ENCODE peak calls at places on chromosomes 7 and 10, in five cellular contexts. One of them, this sample, is unnamed.

GRCh38 chr7:27182285-27182827 is 2.7 kb downstream of the HOXA11 start:
- DNase-seq in PC-9: no peak
- DNase-seq in fibroblast of lung: no peak
- DNase-seq in PC-3: peak
- DNase-seq in A549: no peak
- DNase-seq in this sample: no peak

GRCh38 chr10:17263580-17263979 is 35.5 kb downstream of the VIM start:
- DNase-seq in A549: no peak
- DNase-seq in PC-3: no peak
- DNase-seq in fibroblast of lung: no peak
- DNase-seq in PC-9: no peak
- DNase-seq in this sample: peak

GRCh38 chr7:159065852-159066480 is 78.7 kb downstream of the VIPR2 start:
- DNase-seq in PC-9: no peak
- DNase-seq in PC-3: no peak
- DNase-seq in fibroblast of lung: no peak
- DNase-seq in A549: no peak
- DNase-seq in this sample: no peak

GRCh38 chr7:120991570-120991969 is 3.1 kb downstream of the CPED1 start:
- DNase-seq in PC-3: peak
- DNase-seq in PC-9: no peak
- DNase-seq in A549: no peak
- DNase-seq in fibroblast of lung: peak
- DNase-seq in this sample: no peak

GRCh38 chr10:132957131-132957530 is 14.8 kb upstream of the CFAP46 start:
- DNase-seq in PC-3: no peak
- DNase-seq in A549: no peak
- DNase-seq in PC-9: no peak
- DNase-seq in fibroblast of lung: no peak
- DNase-seq in this sample: no peak

GRCh38 chr7:30147785-30148184 is 13.0 kb downstream of the MTURN start:
- DNase-seq in fibroblast of lung: no peak
- DNase-seq in PC-3: no peak
- DNase-seq in PC-9: no peak
- DNase-seq in A549: no peak
- DNase-seq in this sample: no peak

GRCh38 chr7:120273476-120273975 is 551 bp downstream of the KCND2 start:
- DNase-seq in PC-9: peak
- DNase-seq in A549: no peak
- DNase-seq in fibroblast of lung: peak
- DNase-seq in PC-3: peak
- DNase-seq in this sample: no peak

GRCh38 chr10:119368991-119369869 is 161.9 kb downstream of the GRK5 start:
- DNase-seq in PC-3: no peak
- DNase-seq in PC-9: no peak
- DNase-seq in fibroblast of lung: no peak
- DNase-seq in A549: no peak
- DNase-seq in this sample: peak

GRCh38 chr7:45985902-45986301 is 64.8 kb upstream of the IGFBP3 start:
- DNase-seq in A549: no peak
- DNase-seq in fibroblast of lung: peak
- DNase-seq in PC-3: peak
- DNase-seq in PC-9: peak
- DNase-seq in this sample: no peak

GRCh38 chr10:57977262-57977661 is 290.4 kb downstream of the IPMK start:
- DNase-seq in PC-9: no peak
- DNase-seq in PC-3: no peak
- DNase-seq in fibroblast of lung: no peak
- DNase-seq in A549: no peak
- DNase-seq in this sample: no peak

GRCh38 chr10:69750011-69750373 is 51.7 kb upstream of the COL13A1 start:
- DNase-seq in fibroblast of lung: no peak
- DNase-seq in PC-3: no peak
- DNase-seq in A549: no peak
- DNase-seq in PC-9: no peak
- DNase-seq in this sample: no peak

GRCh38 chr7:152974577-152974976 is 215.0 kb downstream of the ACTR3B start:
- DNase-seq in fibroblast of lung: no peak
- DNase-seq in PC-9: no peak
- DNase-seq in PC-3: no peak
- DNase-seq in A549: no peak
- DNase-seq in this sample: no peak

GRCh38 chr10:82922755-82923154 is 1047.8 kb downstream of the NRG3 start:
- DNase-seq in PC-3: no peak
- DNase-seq in A549: no peak
- DNase-seq in PC-9: no peak
- DNase-seq in fibroblast of lung: peak
- DNase-seq in this sample: no peak

GRCh38 chr10:91340613-91341362 is 69.4 kb upstream of the HECTD2 start:
- DNase-seq in fibroblast of lung: peak
- DNase-seq in PC-9: peak
- DNase-seq in A549: no peak
- DNase-seq in PC-3: peak
- DNase-seq in this sample: no peak

GRCh38 chr7:29488977-29489376 is 74.7 kb upstream of the PRR15 start:
- DNase-seq in fibroblast of lung: peak
- DNase-seq in PC-9: peak
- DNase-seq in A549: no peak
- DNase-seq in PC-3: peak
- DNase-seq in this sample: no peak

GRCh38 chr10:86333813-86334514 is 32.6 kb downstream of the GRID1 start:
- DNase-seq in fibroblast of lung: no peak
- DNase-seq in PC-9: no peak
- DNase-seq in PC-3: no peak
- DNase-seq in A549: no peak
- DNase-seq in this sample: no peak

GRCh38 chr7:115271332-115272235 is 349.7 kb downstream of the MDFIC start:
- DNase-seq in fibroblast of lung: peak
- DNase-seq in PC-9: no peak
- DNase-seq in A549: no peak
- DNase-seq in PC-3: no peak
- DNase-seq in this sample: no peak

GRCh38 chr7:22610871-22611757 is 111.1 kb upstream of the STEAP1B start:
- DNase-seq in PC-3: no peak
- DNase-seq in PC-9: no peak
- DNase-seq in fibroblast of lung: peak
- DNase-seq in A549: no peak
- DNase-seq in this sample: no peak

GRCh38 chr7:120170849-120171248 is 102.1 kb upstream of the KCND2 start:
- DNase-seq in fibroblast of lung: peak
- DNase-seq in PC-9: no peak
- DNase-seq in A549: no peak
- DNase-seq in PC-3: peak
- DNase-seq in this sample: no peak

GRCh38 chr7:130734525-130735272 is 692 bp upstream of the KLF14 start:
- DNase-seq in PC-3: no peak
- DNase-seq in PC-9: peak
- DNase-seq in fibroblast of lung: no peak
- DNase-seq in A549: no peak
- DNase-seq in this sample: no peak

GRCh38 chr7:130733866-130734524 is at the start of gene KLF14:
- DNase-seq in PC-9: peak
- DNase-seq in PC-3: no peak
- DNase-seq in A549: no peak
- DNase-seq in fibroblast of lung: peak
- DNase-seq in this sample: no peak

GRCh38 chr7:130736298-130736900 is 2.4 kb upstream of the KLF14 start:
- DNase-seq in PC-9: peak
- DNase-seq in PC-3: no peak
- DNase-seq in fibroblast of lung: no peak
- DNase-seq in A549: no peak
- DNase-seq in this sample: no peak

GRCh38 chr7:130732980-130733865 is 784 bp downstream of the KLF14 start:
- DNase-seq in PC-9: no peak
- DNase-seq in fibroblast of lung: peak
- DNase-seq in A549: peak
- DNase-seq in PC-3: no peak
- DNase-seq in this sample: no peak

GRCh38 chr7:130735273-130735716 is 1.3 kb upstream of the KLF14 start:
- DNase-seq in PC-3: no peak
- DNase-seq in PC-9: no peak
- DNase-seq in fibroblast of lung: no peak
- DNase-seq in A549: no peak
- DNase-seq in this sample: no peak
- H3K4me2 ChIP-seq in PC-3: no peak
- H3K4me2 ChIP-seq in PC-9: peak
- H3K4me2 ChIP-seq in fibroblast of lung: no peak
- H3K4me2 ChIP-seq in A549: no peak
- H3K4me2 ChIP-seq in this sample: peak

GRCh38 chr7:151167197-151167911 is at the start of gene GBX1:
- DNase-seq in fibroblast of lung: peak
- DNase-seq in PC-9: no peak
- DNase-seq in PC-3: no peak
- DNase-seq in A549: peak
- DNase-seq in this sample: no peak
- H3K4me3 ChIP-seq in fibroblast of lung: peak
- H3K4me3 ChIP-seq in PC-9: no peak
- H3K4me3 ChIP-seq in PC-3: peak
- H3K4me3 ChIP-seq in A549: peak
- H3K4me3 ChIP-seq in this sample: no peak

DNA sequence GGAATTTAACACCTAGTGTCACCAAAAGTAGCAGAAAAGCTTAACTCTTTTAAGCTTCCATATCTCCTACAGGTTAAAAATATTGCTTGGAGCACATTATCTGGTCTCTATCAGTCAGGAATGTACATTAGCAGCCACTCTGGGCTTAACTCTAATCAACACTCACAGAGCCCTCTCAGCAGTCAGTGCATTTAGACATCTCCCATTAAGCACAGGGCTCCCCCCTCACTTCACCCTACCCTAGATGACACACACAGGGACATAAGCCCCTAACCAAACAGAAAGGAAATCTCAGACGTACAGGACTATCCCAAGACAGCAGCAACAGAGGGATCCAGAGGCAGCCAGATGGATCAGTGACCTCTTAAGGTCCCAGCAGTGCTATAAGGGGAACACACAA is 26.4 kb downstream of the FBXW4 start:
- DNase-seq in fibroblast of lung: no peak
- DNase-seq in PC-9: no peak
- DNase-seq in A549: no peak
- DNase-seq in PC-3: no peak
- DNase-seq in this sample: no peak
- TF ChIP-seq CTCF in fibroblast of lung: no peak
- TF ChIP-seq CTCF in PC-9: no peak
- TF ChIP-seq CTCF in A549: no peak
- TF ChIP-seq CTCF in PC-3: no peak
- TF ChIP-seq CTCF in this sample: no peak

DNA sequence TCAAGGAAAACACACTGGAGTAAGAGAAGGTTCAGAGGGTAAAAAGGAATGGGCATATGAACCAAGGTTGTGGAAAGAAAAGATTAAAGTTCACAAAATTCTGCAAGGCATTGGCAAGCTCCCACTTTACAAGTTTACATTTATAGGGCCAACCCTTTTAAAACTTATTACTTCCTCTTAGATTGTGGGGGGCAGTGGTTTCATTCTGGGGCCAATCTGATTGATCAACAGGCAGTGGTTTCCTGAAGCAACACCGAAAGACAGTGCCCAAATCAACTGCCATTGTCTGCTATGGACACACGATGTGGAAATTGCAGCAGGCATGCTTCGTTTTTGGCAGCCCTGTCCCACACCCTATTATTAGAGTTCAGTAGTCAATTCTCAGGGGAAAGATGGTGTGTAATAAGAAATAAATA is 154.0 kb downstream of the SGMS1 start:
- DNase-seq in PC-9: peak
- DNase-seq in PC-3: peak
- DNase-seq in A549: no peak
- DNase-seq in fibroblast of lung: no peak
- DNase-seq in this sample: no peak
- H3K4me2 ChIP-seq in PC-9: peak
- H3K4me2 ChIP-seq in PC-3: peak
- H3K4me2 ChIP-seq in A549: peak
- H3K4me2 ChIP-seq in fibroblast of lung: no peak
- H3K4me2 ChIP-seq in this sample: no peak

GRCh38 chr10:59908808-59909143 is 2.4 kb upstream of the CCDC6 start:
- DNase-seq in A549: no peak
- DNase-seq in fibroblast of lung: no peak
- DNase-seq in PC-9: no peak
- DNase-seq in PC-3: no peak
- DNase-seq in this sample: no peak

GRCh38 chr10:59905735-59906416 is 480 bp downstream of the CCDC6 start:
- DNase-seq in fibroblast of lung: no peak
- DNase-seq in PC-9: no peak
- DNase-seq in A549: no peak
- DNase-seq in PC-3: no peak
- DNase-seq in this sample: peak

GRCh38 chr10:59906417-59907202 is at the start of gene CCDC6:
- DNase-seq in A549: peak
- DNase-seq in PC-3: peak
- DNase-seq in fibroblast of lung: peak
- DNase-seq in PC-9: peak
- DNase-seq in this sample: peak

GRCh38 chr10:59907537-59907917 is 1.2 kb upstream of the CCDC6 start:
- DNase-seq in PC-3: peak
- DNase-seq in A549: no peak
- DNase-seq in fibroblast of lung: no peak
- DNase-seq in PC-9: peak
- DNase-seq in this sample: no peak

DNA sequence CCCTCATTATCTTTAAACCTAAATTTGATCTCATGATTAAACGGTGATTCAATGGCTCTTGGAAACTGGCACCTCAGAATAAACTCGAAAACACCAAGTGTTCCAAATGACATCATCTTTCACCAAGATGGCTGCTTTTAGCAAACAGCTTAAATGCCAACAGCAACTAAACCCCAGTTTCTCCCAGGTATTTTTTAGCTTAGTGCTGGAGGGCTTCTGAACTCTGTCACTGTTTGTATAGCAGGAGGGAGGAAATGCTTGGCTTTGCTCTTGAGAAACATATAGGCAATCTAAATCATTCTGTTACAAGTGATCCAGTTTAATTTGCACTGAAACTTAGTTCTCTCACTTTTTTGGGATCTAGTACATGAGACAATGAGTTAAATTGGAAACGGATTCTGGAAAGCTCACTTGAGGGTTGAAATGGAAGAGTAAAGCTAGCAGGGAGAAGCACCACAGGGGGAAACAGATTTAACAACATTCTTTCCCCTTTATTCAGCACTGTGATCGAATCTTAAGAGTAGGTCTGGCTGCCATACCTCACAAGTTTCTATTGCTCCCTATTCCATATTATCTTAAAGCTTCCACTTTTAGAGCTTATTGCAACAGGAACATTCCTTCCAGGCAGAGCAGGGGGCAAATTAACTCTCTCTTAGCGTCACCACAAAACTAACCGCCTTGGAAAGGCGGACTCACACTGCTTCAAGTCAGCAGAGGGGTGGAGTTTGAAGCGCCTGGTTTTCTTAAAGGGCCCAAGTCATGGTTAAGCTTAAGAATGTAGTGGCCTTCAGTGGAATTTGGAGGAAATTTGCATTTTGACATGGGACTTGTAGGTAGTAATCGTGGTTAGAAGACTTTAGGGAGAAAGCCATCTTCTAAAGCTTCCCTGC is 1.8 kb upstream of the CCDC6 start:
- DNase-seq in PC-3: peak
- DNase-seq in fibroblast of lung: peak
- DNase-seq in PC-9: peak
- DNase-seq in A549: peak
- DNase-seq in this sample: peak
- H3K4me3 ChIP-seq in PC-3: peak
- H3K4me3 ChIP-seq in fibroblast of lung: peak
- H3K4me3 ChIP-seq in PC-9: peak
- H3K4me3 ChIP-seq in A549: peak
- H3K4me3 ChIP-seq in this sample: peak

GRCh38 chr7:34748244-34749039 is 90.4 kb downstream of the NPSR1 start:
- DNase-seq in fibroblast of lung: peak
- DNase-seq in PC-3: peak
- DNase-seq in PC-9: peak
- DNase-seq in A549: peak
- DNase-seq in this sample: no peak
- TF ChIP-seq CTCF in fibroblast of lung: no peak
- TF ChIP-seq CTCF in PC-3: no peak
- TF ChIP-seq CTCF in PC-9: peak
- TF ChIP-seq CTCF in A549: no peak
- TF ChIP-seq CTCF in this sample: no peak

This sample was measured in OCI-LY7.